ENCODE peak calls at places on chromosomes 16 and 17, in eight cellular contexts. H is endodermal cell, L is mammary epithelial cell, X is HepG2, S is colonic mucosa, Q is IMR-90, C is SK-N-SH, V is astrocyte. O is an unnamed sample. For H3K9me3, the result is how much of the 10 kb centered on the place peaks cover.

GRCh38 chr17:32946375-32947135 is 18.6 kb downstream of the TMEM98 start:
- DNase-seq in H (no peak), L (no peak), X (no peak), S (no peak), Q (no peak), C (no peak), V (no peak), O (no peak)

GRCh38 chr17:3959295-3959899 is 4.8 kb downstream of the ATP2A3 start:
- DNase-seq in H (peak), L (no peak), X (peak), S (peak), Q (peak), C (no peak), V (peak), O (peak)

GRCh38 chr16:78444-79145 is 570 bp downstream of the MPG start:
- DNase-seq in H (no peak), L (no peak), X (no peak), S (peak), Q (peak), C (no peak), V (peak), O (peak)

GRCh38 chr17:5861246-5861645 is 208.9 kb upstream of the WSCD1 start:
- DNase-seq in H (no peak), L (no peak), X (no peak), S (no peak), Q (no peak), C (no peak), V (no peak), O (no peak)

GRCh38 chr16:64702415-64702814 is 419.4 kb downstream of the CDH11 start:
- DNase-seq in H (no peak), L (no peak), X (no peak), S (no peak), Q (no peak), C (no peak), V (no peak), O (no peak)

GRCh38 chr17:76166168-76166567 is 25.1 kb upstream of the FOXJ1 start:
- DNase-seq in H (no peak), L (peak), X (no peak), S (no peak), Q (peak), C (no peak), V (peak), O (no peak)

GRCh38 chr16:79883494-79883893 is 283.0 kb upstream of the MAF start:
- DNase-seq in H (no peak), L (no peak), X (no peak), S (no peak), Q (no peak), C (no peak), V (no peak), O (no peak)

GRCh38 chr16:89111263-89111662 is 17.6 kb downstream of the ACSF3 start:
- DNase-seq in H (no peak), L (no peak), X (no peak), S (no peak), Q (no peak), C (no peak), V (no peak), O (no peak)

GRCh38 chr17:2710804-2711607 is 558 bp downstream of the CLUH start:
- DNase-seq in H (peak), L (peak), X (peak), S (no peak), Q (no peak), C (peak), V (no peak), O (peak)

GRCh38 chr17:65455972-65456343 is 105.5 kb downstream of the AXIN2 start:
- DNase-seq in H (peak), L (no peak), X (peak), S (peak), Q (peak), C (peak), V (no peak), O (no peak)

GRCh38 chr16:9007177-9007794 is 43.6 kb upstream of the USP7 start:
- DNase-seq in H (no peak), L (no peak), X (no peak), S (no peak), Q (peak), C (no peak), V (no peak), O (peak)

DNA sequence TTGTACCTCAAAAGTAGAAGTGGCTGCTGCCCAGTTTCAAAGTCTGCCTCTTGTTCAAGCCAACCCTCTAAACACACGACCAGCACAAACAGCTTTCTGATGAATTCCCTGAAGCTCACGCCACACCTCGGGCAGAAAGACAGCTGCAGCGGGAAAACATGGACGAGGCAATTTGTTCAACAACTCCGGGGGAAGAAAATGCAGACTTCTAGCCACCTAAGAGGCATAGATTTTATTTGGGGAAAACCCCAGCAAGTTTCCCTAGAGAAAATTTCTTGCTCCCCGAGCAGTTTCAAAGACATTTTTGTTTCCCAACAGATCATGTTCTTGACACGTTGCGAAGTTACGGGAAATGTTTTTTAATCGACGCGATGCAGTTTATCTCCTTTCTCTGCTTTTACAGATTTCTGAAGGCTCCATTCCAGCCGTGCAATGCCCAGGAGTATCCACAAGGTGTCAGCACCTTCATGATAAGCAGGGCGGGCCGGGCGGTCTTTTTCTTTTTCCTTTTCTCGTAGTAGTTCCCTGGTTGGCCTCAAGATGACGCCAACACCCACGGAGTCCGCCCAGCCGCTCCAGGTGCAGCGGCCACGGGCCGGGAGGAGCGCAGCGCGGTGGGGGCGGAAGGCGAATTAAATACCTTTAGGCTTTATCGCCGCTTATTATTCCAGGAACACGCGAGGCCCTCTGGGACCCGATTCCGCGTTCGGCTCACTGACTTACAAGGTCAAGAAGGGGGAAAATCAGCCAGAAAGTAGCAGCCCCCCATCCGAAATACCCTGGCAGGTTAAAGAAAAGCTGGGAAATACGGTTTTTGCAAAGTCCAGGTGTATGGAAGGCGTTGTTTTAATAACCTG is 2.9 kb upstream of the FOXC2 start:
- DNase-seq in H (peak), L (peak), X (peak), S (peak), Q (peak), C (peak), V (peak), O (peak)
- H3K9ac ChIP-seq in H (no peak), L (no peak), X (no peak), S (peak), Q (peak), C (no peak), V (peak), O (peak)

GRCh38 chr17:82334204-82334621 is 647 bp upstream of the SECTM1 start:
- DNase-seq in H (no peak), L (no peak), X (no peak), S (no peak), Q (no peak), C (no peak), V (no peak), O (no peak)
- H3K27ac ChIP-seq in H (no peak), L (no peak), X (peak), S (peak), Q (no peak), C (no peak), V (no peak), O (no peak)

GRCh38 chr16:68082596-68083238 is 2.5 kb upstream of the NFATC3 start:
- DNase-seq in H (no peak), L (no peak), X (no peak), S (no peak), Q (no peak), C (no peak), V (no peak), O (no peak)
- H3K9me3 ChIP-seq in H (under half), L (under half), X (under half), S (under half), Q (under half), C (under half), V (under half), O (under half)

GRCh38 chr16:21959050-21959449 is 5.9 kb downstream of the UQCRC2 start:
- DNase-seq in H (no peak), L (no peak), X (no peak), S (no peak), Q (no peak), C (no peak), V (no peak), O (no peak)
- H3K9ac ChIP-seq in H (no peak), L (no peak), X (no peak), S (no peak), Q (no peak), C (no peak), V (no peak), O (no peak)

GRCh38 chr17:50668025-50668837 is 33.5 kb downstream of the ABCC3 start:
- DNase-seq in H (peak), L (no peak), X (no peak), S (no peak), Q (peak), C (no peak), V (peak), O (no peak)
- H3K27ac ChIP-seq in H (no peak), L (no peak), X (peak), S (no peak), Q (peak), C (no peak), V (peak), O (no peak)

GRCh38 chr17:774320-774584 is 7.8 kb downstream of the GLOD4 start:
- DNase-seq in H (no peak), L (no peak), X (no peak), S (no peak), Q (no peak), C (no peak), V (no peak), O (no peak)

GRCh38 chr17:778096-778495 is 4.0 kb downstream of the GLOD4 start:
- DNase-seq in H (no peak), L (no peak), X (no peak), S (no peak), Q (no peak), C (no peak), V (no peak), O (no peak)

DNA sequence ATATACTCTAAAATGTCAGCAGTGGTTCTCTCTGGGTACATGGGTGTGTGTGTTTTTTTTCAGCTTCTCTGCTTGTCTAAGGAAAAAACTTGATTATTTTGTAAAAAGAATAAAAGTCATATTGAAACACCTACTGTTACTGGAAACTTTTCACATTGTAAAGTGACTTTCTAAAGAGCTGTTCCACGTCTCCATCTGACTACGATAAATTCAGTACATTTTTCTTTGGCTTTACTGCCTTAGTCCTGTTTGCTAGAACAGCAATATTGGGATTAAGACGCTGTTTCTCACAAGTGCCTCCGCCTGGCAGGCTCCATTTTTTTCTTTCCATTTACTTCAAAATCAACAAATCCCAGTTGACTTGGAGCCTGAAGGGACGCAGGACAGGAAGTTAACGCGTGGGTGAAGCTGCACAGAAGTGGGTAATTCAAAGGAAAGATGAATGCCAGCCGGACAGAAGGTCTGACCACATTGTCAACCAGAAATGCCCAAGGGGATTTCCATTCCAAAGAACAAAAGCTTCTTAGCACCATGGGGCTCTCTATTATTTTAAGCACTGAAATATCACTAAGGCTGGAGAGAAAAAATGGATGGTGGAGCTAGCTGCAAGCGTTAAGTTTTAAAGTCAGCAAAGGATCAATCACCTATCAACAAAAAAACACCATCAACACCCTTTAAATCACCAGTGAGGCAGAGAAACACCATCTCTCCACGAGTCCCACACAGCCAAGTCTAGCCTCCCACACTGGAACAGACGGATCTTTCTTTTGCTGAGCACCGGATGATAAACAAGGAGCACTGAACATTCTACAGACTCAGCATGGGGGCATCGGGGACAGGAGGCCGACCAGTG is 8.4 kb downstream of the GLOD4 start:
- DNase-seq in H (no peak), L (no peak), X (no peak), S (no peak), Q (no peak), C (no peak), V (no peak), O (no peak)
- H3K9me3 ChIP-seq in H (under half), L (under half), X (under half), S (under half), Q (under half), C (under half), V (under half), O (under half)